ENCODE peak calls at places on chromosomes 13 and 19, in eight cellular contexts. U is mesothelial cell of epicardium, L is body of pancreas, Q is lower leg skin, P is fibroblast of mammary gland, B is progenitor cell of endocrine pancreas, K is Panc1, V is GM06990. J is an unnamed sample.

GRCh38 chr13:68064371-68064770 is 834.2 kb upstream of the PCDH9 start:
- DNase-seq in Q (no peak), U (no peak), V (no peak), P (no peak), K (no peak), B (no peak), L (no peak), J (no peak)

GRCh38 chr13:30520571-30520970 is 54.8 kb upstream of the HMGB1 start:
- DNase-seq in Q (no peak), B (no peak), V (no peak), P (peak; percentile 86), K (no peak), L (no peak), U (no peak), J (peak; percentile 61)

GRCh38 chr19:16042533-16043085 is 33.7 kb upstream of the TPM4 start:
- DNase-seq in L (no peak), U (no peak), V (no peak), Q (no peak), P (no peak), K (no peak), B (no peak), J (no peak)

GRCh38 chr13:101875717-101876393 is 423.4 kb downstream of the ITGBL1 start:
- DNase-seq in P (peak; percentile 68), Q (no peak), L (peak; percentile 14), K (peak; percentile 12), V (no peak), B (no peak), U (no peak), J (no peak)

GRCh38 chr13:25847635-25848616 is 203.9 kb downstream of the SHISA2 start:
- DNase-seq in Q (no peak), P (no peak), K (no peak), U (no peak), B (no peak), V (no peak), L (peak; percentile 10), J (no peak)

GRCh38 chr19:1416014-1416841 is 8.8 kb downstream of the DAZAP1 start:
- DNase-seq in V (no peak), K (no peak), P (peak; percentile 81), L (no peak), U (no peak), Q (no peak), B (no peak), J (peak; percentile 59)

GRCh38 chr19:12783849-12784393 is 7.4 kb upstream of the JUNB start:
- DNase-seq in K (no peak), Q (peak; percentile 58), V (no peak), L (peak; percentile 59), U (no peak), B (no peak), P (no peak), J (peak; percentile 66)

GRCh38 chr19:55082023-55082851 is 6.6 kb downstream of the EPS8L1 start:
- DNase-seq in K (no peak), L (no peak), U (no peak), P (peak; percentile 57), B (no peak), V (peak; percentile 73), Q (no peak), J (peak; percentile 53)

GRCh38 chr19:20660473-20660872 is 898 bp downstream of the ZNF626 start:
- DNase-seq in V (no peak), K (no peak), U (no peak), P (no peak), B (no peak), Q (no peak), L (no peak), J (no peak)

GRCh38 chr13:47886314-47886713 is 114.8 kb downstream of the SUCLA2 start:
- DNase-seq in V (no peak), L (no peak), P (no peak), Q (no peak), B (no peak), U (no peak), K (no peak), J (no peak)

GRCh38 chr19:55086730-55087541 is 11.3 kb downstream of the EPS8L1 start:
- DNase-seq in K (no peak), B (peak; percentile 82), Q (peak; percentile 89), V (no peak), U (peak; percentile 70), P (peak; percentile 92), L (peak; percentile 81), J (peak; percentile 95)

GRCh38 chr13:110820311-110820710 is 94.6 kb downstream of the ANKRD10 start:
- DNase-seq in K (no peak), B (no peak), Q (no peak), P (no peak), V (no peak), L (no peak), U (no peak), J (no peak)

GRCh38 chr13:44575741-44576395 is at the start of gene TSC22D1:
- DNase-seq in Q (peak; percentile 25), U (no peak), L (peak; percentile 39), P (peak; percentile 51), B (peak; percentile 23), K (no peak), V (peak; percentile 61), J (peak; percentile 43)

GRCh38 chr13:112874751-112875300 is 94.2 kb upstream of the MCF2L start:
- DNase-seq in P (no peak), U (no peak), K (no peak), B (no peak), L (no peak), Q (no peak), V (no peak), J (no peak)
- TF ChIP-seq CTCF in P (no peak), U (peak; percentile 33), K (no peak), B (no peak), L (no peak), Q (no peak), V (no peak), J (no peak)

GRCh38 chr13:49996951-49997895 is at the start of gene TRIM13:
- DNase-seq in P (peak; percentile 87), B (peak; percentile 78), L (peak; percentile 92), K (no peak), V (peak; percentile 90), U (peak; percentile 63), Q (peak; percentile 87), J (peak; percentile 93)
- TF ChIP-seq CTCF in P (peak; percentile 69), B (peak; percentile 85), L (peak; percentile 33), K (peak; percentile 85), V (peak; percentile 88), U (peak; percentile 67), Q (no peak), J (peak; percentile 72)

DNA sequence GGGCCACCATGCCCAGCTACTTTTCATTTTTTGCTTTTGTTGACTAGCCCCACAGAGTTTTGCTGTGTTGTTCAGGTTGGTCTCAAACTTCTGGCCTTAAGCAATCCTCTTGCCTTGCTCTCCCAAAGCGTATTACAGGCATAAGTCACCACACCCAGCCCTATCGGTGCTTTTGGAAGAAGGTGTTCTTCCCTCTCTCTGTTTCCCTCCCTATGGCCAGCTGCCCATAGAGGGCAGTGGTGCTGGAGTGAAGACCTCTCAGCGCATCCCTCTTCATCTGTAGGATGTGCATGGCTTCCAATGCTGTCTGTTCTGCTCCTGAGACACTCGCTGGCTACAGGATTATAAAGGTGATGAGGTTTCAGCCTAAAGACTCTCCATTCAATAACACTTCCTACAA is 1.3 kb upstream of the CD22 start:
- DNase-seq in B (no peak), L (no peak), Q (no peak), P (no peak), V (no peak), K (no peak), U (no peak), J (no peak)
- TF ChIP-seq CTCF in B (peak; percentile 27), L (no peak), Q (no peak), P (peak; percentile 30), V (peak; percentile 33), K (no peak), U (no peak), J (no peak)

GRCh38 chr13:74570834-74571233 is 436.6 kb upstream of the KLF12 start:
- DNase-seq in L (no peak), B (no peak), Q (no peak), U (no peak), K (no peak), P (peak; percentile 47), V (no peak), J (no peak)

GRCh38 chr13:74571811-74572210 is 437.6 kb upstream of the KLF12 start:
- DNase-seq in B (no peak), U (no peak), P (no peak), V (no peak), L (no peak), K (no peak), Q (no peak), J (no peak)

GRCh38 chr13:74575729-74576125 is 441.5 kb upstream of the KLF12 start:
- DNase-seq in U (peak; percentile 43), L (peak; percentile 43), Q (peak; percentile 22), V (peak; percentile 10), P (peak; percentile 38), K (no peak), B (peak; percentile 38), J (peak; percentile 62)

GRCh38 chr13:74574964-74575728 is 440.9 kb upstream of the KLF12 start:
- DNase-seq in K (no peak), V (no peak), U (no peak), L (no peak), Q (no peak), B (no peak), P (no peak), J (no peak)

GRCh38 chr13:74573654-74574053 is 439.4 kb upstream of the KLF12 start:
- DNase-seq in B (no peak), U (no peak), V (no peak), P (no peak), Q (no peak), K (no peak), L (no peak), J (no peak)
- TF ChIP-seq CTCF in B (peak; percentile 26), U (no peak), V (peak; percentile 23), P (peak; percentile 32), Q (no peak), K (no peak), L (no peak), J (peak; percentile 10)

GRCh38 chr13:40974460-40975407 is 44.4 kb downstream of the ELF1 start:
- DNase-seq in L (peak; percentile 51), U (no peak), V (no peak), K (no peak), Q (no peak), P (peak; percentile 60), B (no peak), J (no peak)
- TF ChIP-seq CTCF in L (peak; percentile 6), U (no peak), V (peak; percentile 76), K (peak; percentile 62), Q (no peak), P (peak; percentile 62), B (peak; percentile 52), J (peak; percentile 40)

DNA sequence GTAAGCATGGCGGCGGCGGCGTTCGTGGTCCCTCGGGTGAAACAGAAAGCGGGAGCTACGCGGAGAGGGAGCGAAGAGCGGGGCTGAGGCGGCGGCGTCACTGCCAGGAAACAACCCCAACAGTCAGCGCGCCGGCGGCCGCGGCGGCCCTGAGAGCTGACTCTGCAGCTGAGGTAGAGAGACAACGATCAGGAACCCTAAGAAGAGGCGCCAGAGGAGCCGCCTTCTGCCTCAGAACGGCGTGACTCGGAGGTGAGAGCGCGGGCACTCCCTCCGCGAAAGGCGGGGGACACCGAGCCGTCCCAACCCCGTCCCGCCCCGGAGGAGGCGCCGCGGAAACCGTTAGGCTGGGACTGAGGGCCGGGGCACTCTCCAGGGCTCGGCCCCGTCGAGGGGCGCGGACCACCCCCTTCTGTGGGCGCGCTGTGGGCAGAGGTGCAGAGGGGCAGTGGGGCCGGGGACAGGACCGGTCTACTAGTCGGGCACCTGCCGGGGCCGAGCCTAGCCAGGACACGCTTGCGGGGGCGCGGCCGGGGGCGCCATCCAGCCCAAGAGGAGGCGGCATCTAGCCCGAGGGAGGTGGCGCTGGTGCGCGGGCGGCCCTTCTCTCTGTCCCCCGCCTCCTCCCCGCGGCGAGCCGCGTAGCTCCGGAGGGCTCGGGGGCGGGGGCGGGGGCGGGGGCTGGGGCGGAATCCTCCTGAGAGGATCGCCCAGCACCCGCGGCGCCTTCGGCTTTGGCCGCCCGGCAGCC is 389 bp downstream of the FNDC3A start:
- DNase-seq in L (peak; percentile 79), B (peak; percentile 69), P (peak; percentile 73), V (peak; percentile 91), K (no peak), Q (peak; percentile 71), U (peak; percentile 62), J (peak; percentile 87)
- TF ChIP-seq CTCF in L (no peak), B (peak; percentile 22), P (no peak), V (peak; percentile 14), K (peak; percentile 27), Q (no peak), U (no peak), J (no peak)